ENCODE peak calls at places on chromosomes 4 and X, in ten cellular contexts. One of them, this sample, is unnamed.

GRCh38 chr4:106914223-106914622 is 121.9 kb downstream of the DKK2 start:
- DNase-seq in IMR-90: no peak
- DNase-seq in foreskin fibroblast: peak; percentile 40
- DNase-seq in stimulated activated CD4-positive, alpha-beta T cell treated with anti-CD3 and anti-CD28 coated beads, Interleukin-2, amount 100 ng/mL, for 48 hours: no peak
- DNase-seq in A172: no peak
- DNase-seq in activated CD4-positive, alpha-beta T cell treated with anti-CD3 and anti-CD28 coated beads, Interleukin-2, amount 50 U/mL, for 1 hour: no peak
- DNase-seq in EH: no peak
- DNase-seq in central memory CD4-positive, alpha-beta T cell: no peak
- DNase-seq in sciatic nerve: no peak
- DNase-seq in RPMI8226: no peak
- DNase-seq in this sample: no peak

GRCh38 chrX:39144965-39145364 is 343.7 kb downstream of the MID1IP1 start:
- DNase-seq in RPMI8226: peak; percentile 83
- DNase-seq in EH: no peak
- DNase-seq in sciatic nerve: no peak
- DNase-seq in central memory CD4-positive, alpha-beta T cell: no peak
- DNase-seq in foreskin fibroblast: peak; percentile 28
- DNase-seq in activated CD4-positive, alpha-beta T cell treated with anti-CD3 and anti-CD28 coated beads, Interleukin-2, amount 50 U/mL, for 1 hour: no peak
- DNase-seq in stimulated activated CD4-positive, alpha-beta T cell treated with anti-CD3 and anti-CD28 coated beads, Interleukin-2, amount 100 ng/mL, for 48 hours: no peak
- DNase-seq in A172: no peak
- DNase-seq in IMR-90: no peak
- DNase-seq in this sample: no peak

GRCh38 chrX:19814240-19814639 is 73.2 kb downstream of the SH3KBP1 start:
- DNase-seq in EH: no peak
- DNase-seq in sciatic nerve: no peak
- DNase-seq in foreskin fibroblast: no peak
- DNase-seq in stimulated activated CD4-positive, alpha-beta T cell treated with anti-CD3 and anti-CD28 coated beads, Interleukin-2, amount 100 ng/mL, for 48 hours: no peak
- DNase-seq in A172: no peak
- DNase-seq in activated CD4-positive, alpha-beta T cell treated with anti-CD3 and anti-CD28 coated beads, Interleukin-2, amount 50 U/mL, for 1 hour: no peak
- DNase-seq in RPMI8226: peak; percentile 4
- DNase-seq in central memory CD4-positive, alpha-beta T cell: no peak
- DNase-seq in IMR-90: no peak
- DNase-seq in this sample: no peak

GRCh38 chrX:101395789-101396188 is 5.0 kb downstream of the RPL36A start:
- DNase-seq in activated CD4-positive, alpha-beta T cell treated with anti-CD3 and anti-CD28 coated beads, Interleukin-2, amount 50 U/mL, for 1 hour: no peak
- DNase-seq in central memory CD4-positive, alpha-beta T cell: no peak
- DNase-seq in foreskin fibroblast: peak; percentile 30
- DNase-seq in sciatic nerve: no peak
- DNase-seq in RPMI8226: no peak
- DNase-seq in A172: no peak
- DNase-seq in EH: no peak
- DNase-seq in IMR-90: no peak
- DNase-seq in stimulated activated CD4-positive, alpha-beta T cell treated with anti-CD3 and anti-CD28 coated beads, Interleukin-2, amount 100 ng/mL, for 48 hours: no peak
- DNase-seq in this sample: no peak

GRCh38 chr4:156763511-156763910 is 208.1 kb downstream of the PDGFC start:
- DNase-seq in central memory CD4-positive, alpha-beta T cell: no peak
- DNase-seq in IMR-90: peak; percentile 43
- DNase-seq in foreskin fibroblast: peak; percentile 80
- DNase-seq in activated CD4-positive, alpha-beta T cell treated with anti-CD3 and anti-CD28 coated beads, Interleukin-2, amount 50 U/mL, for 1 hour: no peak
- DNase-seq in sciatic nerve: no peak
- DNase-seq in A172: no peak
- DNase-seq in RPMI8226: no peak
- DNase-seq in EH: peak; percentile 69
- DNase-seq in stimulated activated CD4-positive, alpha-beta T cell treated with anti-CD3 and anti-CD28 coated beads, Interleukin-2, amount 100 ng/mL, for 48 hours: no peak
- DNase-seq in this sample: peak; percentile 31

GRCh38 chr4:24285759-24286158 is 298.6 kb downstream of the DHX15 start:
- DNase-seq in A172: no peak
- DNase-seq in stimulated activated CD4-positive, alpha-beta T cell treated with anti-CD3 and anti-CD28 coated beads, Interleukin-2, amount 100 ng/mL, for 48 hours: no peak
- DNase-seq in foreskin fibroblast: no peak
- DNase-seq in IMR-90: no peak
- DNase-seq in EH: no peak
- DNase-seq in central memory CD4-positive, alpha-beta T cell: no peak
- DNase-seq in sciatic nerve: no peak
- DNase-seq in RPMI8226: no peak
- DNase-seq in activated CD4-positive, alpha-beta T cell treated with anti-CD3 and anti-CD28 coated beads, Interleukin-2, amount 50 U/mL, for 1 hour: no peak
- DNase-seq in this sample: no peak

GRCh38 chr4:26463386-26463785 is 26.9 kb downstream of the CCKAR start:
- DNase-seq in stimulated activated CD4-positive, alpha-beta T cell treated with anti-CD3 and anti-CD28 coated beads, Interleukin-2, amount 100 ng/mL, for 48 hours: no peak
- DNase-seq in EH: no peak
- DNase-seq in foreskin fibroblast: no peak
- DNase-seq in sciatic nerve: no peak
- DNase-seq in IMR-90: no peak
- DNase-seq in A172: no peak
- DNase-seq in activated CD4-positive, alpha-beta T cell treated with anti-CD3 and anti-CD28 coated beads, Interleukin-2, amount 50 U/mL, for 1 hour: no peak
- DNase-seq in central memory CD4-positive, alpha-beta T cell: no peak
- DNase-seq in RPMI8226: no peak
- DNase-seq in this sample: no peak

GRCh38 chr4:88661724-88662123 is 35.9 kb downstream of the NAP1L5 start:
- DNase-seq in IMR-90: peak; percentile 88
- DNase-seq in stimulated activated CD4-positive, alpha-beta T cell treated with anti-CD3 and anti-CD28 coated beads, Interleukin-2, amount 100 ng/mL, for 48 hours: no peak
- DNase-seq in activated CD4-positive, alpha-beta T cell treated with anti-CD3 and anti-CD28 coated beads, Interleukin-2, amount 50 U/mL, for 1 hour: no peak
- DNase-seq in A172: peak; percentile 73
- DNase-seq in central memory CD4-positive, alpha-beta T cell: no peak
- DNase-seq in RPMI8226: no peak
- DNase-seq in EH: peak; percentile 90
- DNase-seq in foreskin fibroblast: peak; percentile 83
- DNase-seq in sciatic nerve: no peak
- DNase-seq in this sample: peak; percentile 83

GRCh38 chr4:499563-499962 is 553 bp downstream of the PIGG start:
- DNase-seq in foreskin fibroblast: no peak
- DNase-seq in stimulated activated CD4-positive, alpha-beta T cell treated with anti-CD3 and anti-CD28 coated beads, Interleukin-2, amount 100 ng/mL, for 48 hours: no peak
- DNase-seq in IMR-90: no peak
- DNase-seq in activated CD4-positive, alpha-beta T cell treated with anti-CD3 and anti-CD28 coated beads, Interleukin-2, amount 50 U/mL, for 1 hour: peak; percentile 5
- DNase-seq in EH: peak; percentile 4
- DNase-seq in A172: no peak
- DNase-seq in RPMI8226: no peak
- DNase-seq in sciatic nerve: no peak
- DNase-seq in central memory CD4-positive, alpha-beta T cell: no peak
- DNase-seq in this sample: no peak

GRCh38 chr4:61520688-61521160 is 320.6 kb downstream of the ADGRL3 start:
- DNase-seq in foreskin fibroblast: peak; percentile 19
- DNase-seq in stimulated activated CD4-positive, alpha-beta T cell treated with anti-CD3 and anti-CD28 coated beads, Interleukin-2, amount 100 ng/mL, for 48 hours: no peak
- DNase-seq in IMR-90: peak; percentile 11
- DNase-seq in central memory CD4-positive, alpha-beta T cell: no peak
- DNase-seq in EH: no peak
- DNase-seq in RPMI8226: no peak
- DNase-seq in activated CD4-positive, alpha-beta T cell treated with anti-CD3 and anti-CD28 coated beads, Interleukin-2, amount 50 U/mL, for 1 hour: no peak
- DNase-seq in sciatic nerve: no peak
- DNase-seq in A172: peak; percentile 32
- DNase-seq in this sample: no peak

GRCh38 chr4:77959566-77960338 is 97.1 kb downstream of the MRPL1 start:
- DNase-seq in EH: peak; percentile 54
- DNase-seq in foreskin fibroblast: peak; percentile 73
- DNase-seq in activated CD4-positive, alpha-beta T cell treated with anti-CD3 and anti-CD28 coated beads, Interleukin-2, amount 50 U/mL, for 1 hour: no peak
- DNase-seq in A172: peak; percentile 25
- DNase-seq in RPMI8226: peak; percentile 31
- DNase-seq in central memory CD4-positive, alpha-beta T cell: peak; percentile 1
- DNase-seq in sciatic nerve: no peak
- DNase-seq in IMR-90: peak; percentile 57
- DNase-seq in stimulated activated CD4-positive, alpha-beta T cell treated with anti-CD3 and anti-CD28 coated beads, Interleukin-2, amount 100 ng/mL, for 48 hours: no peak
- DNase-seq in this sample: peak; percentile 48

GRCh38 chrX:130228871-130229270 is 39.8 kb downstream of the ZNF280C start:
- DNase-seq in sciatic nerve: no peak
- DNase-seq in activated CD4-positive, alpha-beta T cell treated with anti-CD3 and anti-CD28 coated beads, Interleukin-2, amount 50 U/mL, for 1 hour: no peak
- DNase-seq in IMR-90: no peak
- DNase-seq in foreskin fibroblast: no peak
- DNase-seq in central memory CD4-positive, alpha-beta T cell: no peak
- DNase-seq in A172: no peak
- DNase-seq in EH: no peak
- DNase-seq in RPMI8226: no peak
- DNase-seq in stimulated activated CD4-positive, alpha-beta T cell treated with anti-CD3 and anti-CD28 coated beads, Interleukin-2, amount 100 ng/mL, for 48 hours: no peak
- DNase-seq in this sample: no peak

GRCh38 chrX:132831336-132831973 is 127.0 kb downstream of the HS6ST2 start:
- DNase-seq in sciatic nerve: no peak
- DNase-seq in IMR-90: no peak
- DNase-seq in foreskin fibroblast: no peak
- DNase-seq in central memory CD4-positive, alpha-beta T cell: no peak
- DNase-seq in A172: no peak
- DNase-seq in stimulated activated CD4-positive, alpha-beta T cell treated with anti-CD3 and anti-CD28 coated beads, Interleukin-2, amount 100 ng/mL, for 48 hours: no peak
- DNase-seq in EH: no peak
- DNase-seq in RPMI8226: no peak
- DNase-seq in activated CD4-positive, alpha-beta T cell treated with anti-CD3 and anti-CD28 coated beads, Interleukin-2, amount 50 U/mL, for 1 hour: no peak
- DNase-seq in this sample: no peak

GRCh38 chrX:106249706-106250379 is 81.7 kb downstream of the PWWP3B start:
- DNase-seq in foreskin fibroblast: peak; percentile 55
- DNase-seq in stimulated activated CD4-positive, alpha-beta T cell treated with anti-CD3 and anti-CD28 coated beads, Interleukin-2, amount 100 ng/mL, for 48 hours: no peak
- DNase-seq in A172: no peak
- DNase-seq in IMR-90: no peak
- DNase-seq in activated CD4-positive, alpha-beta T cell treated with anti-CD3 and anti-CD28 coated beads, Interleukin-2, amount 50 U/mL, for 1 hour: no peak
- DNase-seq in RPMI8226: no peak
- DNase-seq in EH: no peak
- DNase-seq in sciatic nerve: no peak
- DNase-seq in central memory CD4-positive, alpha-beta T cell: no peak
- DNase-seq in this sample: no peak

GRCh38 chrX:132592880-132593279 is 104.0 kb upstream of the MBNL3 start:
- DNase-seq in central memory CD4-positive, alpha-beta T cell: no peak
- DNase-seq in A172: no peak
- DNase-seq in stimulated activated CD4-positive, alpha-beta T cell treated with anti-CD3 and anti-CD28 coated beads, Interleukin-2, amount 100 ng/mL, for 48 hours: no peak
- DNase-seq in EH: no peak
- DNase-seq in foreskin fibroblast: peak; percentile 44
- DNase-seq in RPMI8226: peak; percentile 11
- DNase-seq in sciatic nerve: no peak
- DNase-seq in activated CD4-positive, alpha-beta T cell treated with anti-CD3 and anti-CD28 coated beads, Interleukin-2, amount 50 U/mL, for 1 hour: peak; percentile 0
- DNase-seq in IMR-90: no peak
- DNase-seq in this sample: no peak

GRCh38 chrX:45435481-45435880 is 234.8 kb upstream of the DIPK2B start:
- DNase-seq in stimulated activated CD4-positive, alpha-beta T cell treated with anti-CD3 and anti-CD28 coated beads, Interleukin-2, amount 100 ng/mL, for 48 hours: no peak
- DNase-seq in sciatic nerve: no peak
- DNase-seq in A172: no peak
- DNase-seq in IMR-90: no peak
- DNase-seq in foreskin fibroblast: no peak
- DNase-seq in activated CD4-positive, alpha-beta T cell treated with anti-CD3 and anti-CD28 coated beads, Interleukin-2, amount 50 U/mL, for 1 hour: no peak
- DNase-seq in central memory CD4-positive, alpha-beta T cell: no peak
- DNase-seq in EH: peak; percentile 35
- DNase-seq in RPMI8226: no peak
- DNase-seq in this sample: no peak

GRCh38 chrX:153764786-153765137 is 713 bp downstream of the PLXNB3 start:
- DNase-seq in RPMI8226: no peak
- DNase-seq in sciatic nerve: no peak
- DNase-seq in EH: no peak
- DNase-seq in activated CD4-positive, alpha-beta T cell treated with anti-CD3 and anti-CD28 coated beads, Interleukin-2, amount 50 U/mL, for 1 hour: no peak
- DNase-seq in A172: no peak
- DNase-seq in foreskin fibroblast: no peak
- DNase-seq in stimulated activated CD4-positive, alpha-beta T cell treated with anti-CD3 and anti-CD28 coated beads, Interleukin-2, amount 100 ng/mL, for 48 hours: no peak
- DNase-seq in central memory CD4-positive, alpha-beta T cell: no peak
- DNase-seq in IMR-90: no peak
- DNase-seq in this sample: no peak

GRCh38 chrX:133670394-133670793 is 255.1 kb upstream of the GPC4 start:
- DNase-seq in stimulated activated CD4-positive, alpha-beta T cell treated with anti-CD3 and anti-CD28 coated beads, Interleukin-2, amount 100 ng/mL, for 48 hours: no peak
- DNase-seq in A172: peak; percentile 6
- DNase-seq in EH: peak; percentile 28
- DNase-seq in activated CD4-positive, alpha-beta T cell treated with anti-CD3 and anti-CD28 coated beads, Interleukin-2, amount 50 U/mL, for 1 hour: no peak
- DNase-seq in RPMI8226: peak; percentile 25
- DNase-seq in IMR-90: peak; percentile 31
- DNase-seq in foreskin fibroblast: peak; percentile 64
- DNase-seq in sciatic nerve: no peak
- DNase-seq in central memory CD4-positive, alpha-beta T cell: no peak
- DNase-seq in this sample: no peak

GRCh38 chrX:10660171-10660570 is 39.8 kb upstream of the MID1 start:
- DNase-seq in EH: no peak
- DNase-seq in RPMI8226: no peak
- DNase-seq in IMR-90: no peak
- DNase-seq in stimulated activated CD4-positive, alpha-beta T cell treated with anti-CD3 and anti-CD28 coated beads, Interleukin-2, amount 100 ng/mL, for 48 hours: no peak
- DNase-seq in central memory CD4-positive, alpha-beta T cell: no peak
- DNase-seq in A172: no peak
- DNase-seq in sciatic nerve: no peak
- DNase-seq in activated CD4-positive, alpha-beta T cell treated with anti-CD3 and anti-CD28 coated beads, Interleukin-2, amount 50 U/mL, for 1 hour: no peak
- DNase-seq in foreskin fibroblast: no peak
- DNase-seq in this sample: no peak

GRCh38 chr4:33357121-33357520 is 2637.0 kb downstream of the PCDH7 start:
- DNase-seq in stimulated activated CD4-positive, alpha-beta T cell treated with anti-CD3 and anti-CD28 coated beads, Interleukin-2, amount 100 ng/mL, for 48 hours: no peak
- DNase-seq in foreskin fibroblast: peak; percentile 6
- DNase-seq in central memory CD4-positive, alpha-beta T cell: no peak
- DNase-seq in EH: no peak
- DNase-seq in sciatic nerve: no peak
- DNase-seq in IMR-90: no peak
- DNase-seq in A172: no peak
- DNase-seq in RPMI8226: no peak
- DNase-seq in activated CD4-positive, alpha-beta T cell treated with anti-CD3 and anti-CD28 coated beads, Interleukin-2, amount 50 U/mL, for 1 hour: no peak
- DNase-seq in this sample: no peak